ENCODE peak calls at places on chromosomes 12 and 14, in six cellular contexts. V is testis; C is breast epithelium; Z is colonic mucosa; S is AG10803; X is CD4-positive, alpha-beta T cell. B is an unnamed sample.

GRCh38 chr12:70849265-70849960 is 71.1 kb downstream of the PTPRR start:
- DNase-seq in V (no peak), C (no peak), Z (no peak), S (peak), X (no peak), B (no peak)

GRCh38 chr12:2393996-2394395 is 341.2 kb downstream of the CACNA1C start:
- DNase-seq in V (no peak), C (no peak), Z (no peak), S (no peak), X (no peak), B (no peak)

GRCh38 chr14:101151226-101151929 is 247.9 kb upstream of the RTL1 start:
- DNase-seq in V (no peak), C (no peak), Z (no peak), S (no peak), X (no peak), B (peak)

GRCh38 chr12:120962487-120963054 is 15.8 kb upstream of the HNF1A start:
- DNase-seq in V (no peak), C (no peak), Z (no peak), S (no peak), X (no peak), B (no peak)

GRCh38 chr12:75812341-75813018 is 219.1 kb downstream of the PHLDA1 start:
- DNase-seq in V (no peak), C (no peak), Z (no peak), S (peak), X (no peak), B (no peak)

GRCh38 chr12:64724201-64724745 is 34.9 kb downstream of the GNS start:
- DNase-seq in V (no peak), C (no peak), Z (no peak), S (no peak), X (no peak), B (no peak)

GRCh38 chr12:132196038-132196872 is 52.0 kb downstream of the NOC4L start:
- DNase-seq in V (no peak), C (no peak), Z (no peak), S (no peak), X (no peak), B (no peak)

GRCh38 chr14:103067231-103067954 is 10.0 kb upstream of the CDC42BPB start:
- DNase-seq in V (no peak), C (no peak), Z (peak), S (peak), X (no peak), B (peak)

GRCh38 chr12:95877622-95878021 is 18.9 kb downstream of the SNRPF start:
- DNase-seq in V (no peak), C (no peak), Z (no peak), S (peak), X (no peak), B (no peak)

GRCh38 chr12:14782756-14783155 is 20.5 kb downstream of the WBP11 start:
- DNase-seq in V (no peak), C (no peak), Z (no peak), S (no peak), X (no peak), B (no peak)

GRCh38 chr12:55700255-55701018 is 7.3 kb downstream of the ITGA7 start:
- DNase-seq in V (no peak), C (no peak), Z (no peak), S (peak), X (no peak), B (no peak)

GRCh38 chr14:39491134-39491541 is 58.9 kb upstream of the FBXO33 start:
- DNase-seq in V (no peak), C (no peak), Z (no peak), S (peak), X (no peak), B (no peak)

GRCh38 chr12:104790296-104791125 is 167.6 kb downstream of the SLC41A2 start:
- DNase-seq in V (peak), C (no peak), Z (peak), S (no peak), X (peak), B (peak)

GRCh38 chr12:52037248-52037861 is 13.9 kb upstream of the NR4A1 start:
- DNase-seq in V (peak), C (peak), Z (no peak), S (peak), X (no peak), B (peak)

GRCh38 chr12:130141901-130142683 is 20.2 kb upstream of the FZD10 start:
- DNase-seq in V (no peak), C (no peak), Z (no peak), S (no peak), X (no peak), B (no peak)

GRCh38 chr12:33575346-33575745 is 135.7 kb upstream of the SYT10 start:
- DNase-seq in V (no peak), C (no peak), Z (no peak), S (no peak), X (no peak), B (no peak)

GRCh38 chr12:66013224-66013623 is 117.3 kb downstream of the LLPH start:
- DNase-seq in V (no peak), C (no peak), Z (no peak), S (no peak), X (no peak), B (no peak)

GRCh38 chr14:77707355-77707723 is 484 bp downstream of the ALKBH1 start:
- DNase-seq in V (peak), C (no peak), Z (peak), S (peak), X (peak), B (peak)

GRCh38 chr12:24948816-24949722 is at the start of gene BCAT1:
- DNase-seq in V (peak), C (no peak), Z (peak), S (peak), X (peak), B (peak)

GRCh38 chr14:73750161-73750901 is 36.1 kb upstream of the PNMA1 start:
- DNase-seq in V (no peak), C (no peak), Z (peak), S (no peak), X (no peak), B (no peak)

GRCh38 chr14:26138764-26139445 is 458.9 kb downstream of the NOVA1 start:
- DNase-seq in V (no peak), C (no peak), Z (no peak), S (no peak), X (no peak), B (no peak)

GRCh38 chr12:57592551-57593165 is 1.7 kb downstream of the PIP4K2C start:
- DNase-seq in V (no peak), C (no peak), Z (no peak), S (peak), X (no peak), B (no peak)

GRCh38 chr12:54475542-54475941 is 2.1 kb upstream of the GTSF1 start:
- DNase-seq in V (no peak), C (no peak), Z (no peak), S (peak), X (no peak), B (no peak)

GRCh38 chr12:75571204-75571603 is 59.8 kb upstream of the KRR1 start:
- DNase-seq in V (no peak), C (no peak), Z (no peak), S (no peak), X (no peak), B (no peak)

GRCh38 chr12:124921200-124922008 is 7.0 kb upstream of the UBC start:
- DNase-seq in V (peak), C (no peak), Z (peak), S (peak), X (peak), B (peak)

GRCh38 chr12:31599053-31599452 is 8.1 kb upstream of the DENND5B start:
- DNase-seq in V (no peak), C (no peak), Z (no peak), S (no peak), X (no peak), B (no peak)

GRCh38 chr14:39419272-39419671 is 13.0 kb downstream of the FBXO33 start:
- DNase-seq in V (no peak), C (no peak), Z (no peak), S (peak), X (no peak), B (no peak)

GRCh38 chr12:71771069-71771468 is 16.4 kb downstream of the RAB21 start:
- DNase-seq in V (no peak), C (no peak), Z (no peak), S (no peak), X (no peak), B (no peak)

GRCh38 chr12:45469902-45470301 is 254.0 kb downstream of the ANO6 start:
- DNase-seq in V (no peak), C (no peak), Z (no peak), S (no peak), X (no peak), B (no peak)

GRCh38 chr14:105485720-105486332 is 860 bp upstream of the CRIP1 start:
- DNase-seq in V (no peak), C (no peak), Z (peak), S (no peak), X (peak), B (peak)

GRCh38 chr12:55743967-55744931 is 1.3 kb downstream of the GDF11 start:
- DNase-seq in V (no peak), C (no peak), Z (no peak), S (no peak), X (no peak), B (no peak)

GRCh38 chr12:32946504-32947131 is 50.0 kb upstream of the PKP2 start:
- DNase-seq in V (no peak), C (no peak), Z (no peak), S (no peak), X (no peak), B (no peak)

GRCh38 chr12:95574799-95575452 is 23.6 kb upstream of the USP44 start:
- DNase-seq in V (no peak), C (no peak), Z (no peak), S (peak), X (no peak), B (peak)

GRCh38 chr14:59093889-59094288 is 94.6 kb upstream of the DAAM1 start:
- DNase-seq in V (no peak), C (no peak), Z (no peak), S (peak), X (no peak), B (no peak)

GRCh38 chr12:99278899-99279298 is 368.7 kb upstream of the GARIN6 start:
- DNase-seq in V (no peak), C (no peak), Z (no peak), S (no peak), X (no peak), B (no peak)

GRCh38 chr14:95014036-95014435 is 143.3 kb downstream of the DICER1 start:
- DNase-seq in V (no peak), C (no peak), Z (no peak), S (no peak), X (no peak), B (no peak)

GRCh38 chr12:114339626-114340025 is 66.3 kb downstream of the TBX5 start:
- DNase-seq in V (no peak), C (no peak), Z (no peak), S (peak), X (no peak), B (no peak)

GRCh38 chr14:71119075-71119474 is 211.8 kb downstream of the PCNX1 start:
- DNase-seq in V (no peak), C (no peak), Z (no peak), S (peak), X (no peak), B (no peak)

GRCh38 chr12:32988982-32989381 is 92.4 kb upstream of the PKP2 start:
- DNase-seq in V (no peak), C (no peak), Z (no peak), S (no peak), X (no peak), B (no peak)

GRCh38 chr14:59771577-59771976 is 99.0 kb downstream of the RTN1 start:
- DNase-seq in V (no peak), C (no peak), Z (no peak), S (no peak), X (no peak), B (no peak)

DNA sequence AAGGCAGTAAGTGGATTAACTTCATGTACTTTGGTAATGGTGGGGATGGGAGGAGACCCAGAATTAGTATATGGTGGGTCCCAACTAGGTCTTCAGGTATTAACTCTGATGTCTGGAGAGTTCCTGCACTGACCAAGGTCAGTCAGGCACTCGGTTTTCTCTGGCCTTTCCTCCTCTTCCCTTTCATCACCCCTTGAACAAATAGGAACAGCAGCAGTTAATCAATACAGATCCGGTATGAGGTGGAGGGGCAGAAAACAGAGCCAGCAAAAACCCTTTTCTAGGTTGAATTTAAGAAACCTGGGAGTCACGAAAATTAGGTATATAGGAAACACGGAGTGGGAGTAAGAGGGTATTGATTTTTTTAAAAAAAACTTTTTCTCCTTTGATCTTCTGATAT is 4.0 kb downstream of the PFKM start:
- DNase-seq in V (no peak), C (no peak), Z (no peak), S (no peak), X (no peak), B (no peak)
- TF ChIP-seq CTCF in V (no peak), C (no peak), Z (no peak), S (no peak), X (no peak), B (no peak)

GRCh38 chr12:69540606-69541386 is 44.5 kb upstream of the CCT2 start:
- DNase-seq in V (no peak), C (no peak), Z (no peak), S (peak), X (no peak), B (no peak)
- TF ChIP-seq CTCF in V (no peak), C (no peak), Z (no peak), S (peak), X (no peak), B (no peak)

DNA sequence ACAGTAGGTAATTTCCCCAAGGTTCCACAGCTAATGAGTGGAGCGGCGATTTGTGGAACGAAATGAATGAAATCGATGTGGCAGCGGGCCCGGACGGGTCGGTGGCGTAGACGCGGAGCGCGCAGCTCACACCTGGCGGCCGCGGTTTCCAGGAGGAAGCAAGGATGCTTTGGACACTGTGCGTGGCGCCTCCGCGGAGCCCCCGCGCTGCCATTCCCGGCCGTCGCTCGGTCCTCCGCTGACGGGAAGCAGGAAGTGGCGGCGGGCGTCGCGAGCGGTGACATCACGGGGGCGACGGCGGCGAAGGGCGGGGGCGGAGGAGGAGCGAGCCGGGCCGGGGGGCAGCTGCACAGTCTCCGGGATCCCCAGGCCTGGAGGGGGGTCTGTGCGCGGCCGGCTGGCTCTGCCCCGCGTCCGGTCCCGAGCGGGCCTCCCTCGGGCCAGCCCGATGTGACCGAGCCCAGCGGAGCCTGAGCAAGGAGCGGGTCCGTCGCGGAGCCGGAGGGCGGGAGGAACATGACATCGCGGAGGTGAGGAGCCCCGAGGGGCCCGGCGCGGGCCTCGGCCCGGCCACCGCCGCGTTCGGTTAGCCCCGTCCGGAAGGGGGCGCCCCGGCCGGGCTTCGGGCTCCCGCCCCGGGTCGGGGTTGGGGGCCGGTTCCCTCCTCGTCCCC is at the start of gene PTPN11:
- DNase-seq in V (peak), C (peak), Z (peak), S (peak), X (peak), B (peak)
- TF ChIP-seq CTCF in V (peak), C (no peak), Z (peak), S (no peak), X (peak), B (peak)

DNA sequence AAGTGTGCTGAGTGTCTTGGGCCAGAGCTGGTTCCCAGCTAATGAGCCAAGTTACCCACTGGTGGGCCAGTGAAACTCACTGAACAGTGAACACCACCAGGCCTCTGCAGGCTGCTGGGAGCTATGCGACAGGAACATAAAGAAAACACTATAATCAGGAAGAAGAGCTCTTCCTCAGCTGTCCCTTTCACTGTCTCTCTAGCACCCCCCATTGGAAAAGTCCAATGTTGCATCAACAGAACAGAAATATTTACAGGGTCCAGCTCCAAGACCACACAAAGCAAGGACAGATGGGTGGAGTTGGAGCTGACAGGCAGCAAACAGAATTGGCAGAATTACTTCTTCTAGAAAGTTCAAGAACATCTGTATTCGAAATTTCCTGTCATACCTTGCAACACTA is 903.6 kb upstream of the TMEM132C start:
- DNase-seq in V (no peak), C (no peak), Z (no peak), S (no peak), X (no peak), B (no peak)
- TF ChIP-seq CTCF in V (no peak), C (no peak), Z (no peak), S (peak), X (no peak), B (no peak)

DNA sequence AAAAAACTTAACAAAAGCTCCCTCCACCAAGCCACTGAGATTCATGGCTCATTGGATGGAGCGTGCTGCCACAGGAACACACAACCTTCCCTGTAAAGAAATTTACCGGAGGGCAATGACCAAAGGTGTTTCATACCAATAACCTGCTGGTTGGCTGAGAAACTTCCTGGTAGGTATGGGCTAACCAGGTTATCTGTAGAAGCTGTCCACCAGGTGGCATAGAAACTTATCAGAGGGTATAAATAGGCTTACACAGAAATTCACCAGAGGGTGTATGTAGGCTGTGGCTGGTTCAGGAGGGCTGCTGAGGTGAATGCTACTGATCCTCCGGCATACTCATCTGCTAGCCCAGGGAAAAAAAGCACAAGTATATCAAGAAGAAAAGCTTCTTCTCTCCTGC is 27.1 kb upstream of the MTERF2 start:
- DNase-seq in V (no peak), C (peak), Z (peak), S (no peak), X (no peak), B (peak)
- TF ChIP-seq CTCF in V (no peak), C (no peak), Z (peak), S (no peak), X (no peak), B (peak)

B was measured in Calu3.